ENCODE peak calls at places on chromosomes 7 and 10, in seven cellular contexts. One of them, this sample, is unnamed.

GRCh38 chr10:79608505-79609375 is 2.0 kb upstream of the SFTPA1 start:
- DNase-seq in left ventricle myocardium superior: peak; percentile 54
- DNase-seq in DMS79: no peak
- DNase-seq in kidney tubule cell: peak; percentile 14
- DNase-seq in activated CD8-positive, alpha-beta memory T cell treated with anti-CD3 and anti-CD28 coated beads, Interleukin-2, amount 10 ng/mL, durations not matched to agents 7 days and 5 days: peak; percentile 75
- DNase-seq in spleen: no peak
- DNase-seq in brain microvascular endothelial cell: no peak
- DNase-seq in this sample: peak; percentile 3

GRCh38 chr7:96311967-96312366 is 9.9 kb downstream of the SLC25A13 start:
- DNase-seq in brain microvascular endothelial cell: no peak
- DNase-seq in left ventricle myocardium superior: peak; percentile 61
- DNase-seq in kidney tubule cell: no peak
- DNase-seq in DMS79: no peak
- DNase-seq in spleen: no peak
- DNase-seq in activated CD8-positive, alpha-beta memory T cell treated with anti-CD3 and anti-CD28 coated beads, Interleukin-2, amount 10 ng/mL, durations not matched to agents 7 days and 5 days: no peak
- DNase-seq in this sample: peak; percentile 49

GRCh38 chr7:105830405-105831218 is 45.8 kb downstream of the ATXN7L1 start:
- DNase-seq in activated CD8-positive, alpha-beta memory T cell treated with anti-CD3 and anti-CD28 coated beads, Interleukin-2, amount 10 ng/mL, durations not matched to agents 7 days and 5 days: no peak
- DNase-seq in brain microvascular endothelial cell: peak; percentile 95
- DNase-seq in kidney tubule cell: peak; percentile 93
- DNase-seq in DMS79: no peak
- DNase-seq in spleen: no peak
- DNase-seq in left ventricle myocardium superior: no peak
- DNase-seq in this sample: peak; percentile 98

GRCh38 chr7:45924283-45924682 is 3.2 kb upstream of the IGFBP3 start:
- DNase-seq in kidney tubule cell: peak; percentile 96
- DNase-seq in activated CD8-positive, alpha-beta memory T cell treated with anti-CD3 and anti-CD28 coated beads, Interleukin-2, amount 10 ng/mL, durations not matched to agents 7 days and 5 days: no peak
- DNase-seq in spleen: no peak
- DNase-seq in left ventricle myocardium superior: no peak
- DNase-seq in DMS79: no peak
- DNase-seq in brain microvascular endothelial cell: peak; percentile 84
- DNase-seq in this sample: peak; percentile 61

GRCh38 chr7:94855589-94855988 is 51.8 kb upstream of the PPP1R9A start:
- DNase-seq in DMS79: no peak
- DNase-seq in kidney tubule cell: no peak
- DNase-seq in brain microvascular endothelial cell: no peak
- DNase-seq in activated CD8-positive, alpha-beta memory T cell treated with anti-CD3 and anti-CD28 coated beads, Interleukin-2, amount 10 ng/mL, durations not matched to agents 7 days and 5 days: no peak
- DNase-seq in spleen: no peak
- DNase-seq in left ventricle myocardium superior: no peak
- DNase-seq in this sample: no peak

GRCh38 chr7:37694208-37695080 is 10.9 kb downstream of the GPR141 start:
- DNase-seq in DMS79: no peak
- DNase-seq in spleen: peak; percentile 81
- DNase-seq in kidney tubule cell: no peak
- DNase-seq in left ventricle myocardium superior: peak; percentile 35
- DNase-seq in activated CD8-positive, alpha-beta memory T cell treated with anti-CD3 and anti-CD28 coated beads, Interleukin-2, amount 10 ng/mL, durations not matched to agents 7 days and 5 days: no peak
- DNase-seq in brain microvascular endothelial cell: no peak
- DNase-seq in this sample: no peak

GRCh38 chr7:42678315-42678714 is 233.6 kb downstream of the C7orf25 start:
- DNase-seq in kidney tubule cell: no peak
- DNase-seq in spleen: no peak
- DNase-seq in DMS79: no peak
- DNase-seq in activated CD8-positive, alpha-beta memory T cell treated with anti-CD3 and anti-CD28 coated beads, Interleukin-2, amount 10 ng/mL, durations not matched to agents 7 days and 5 days: no peak
- DNase-seq in brain microvascular endothelial cell: peak; percentile 24
- DNase-seq in left ventricle myocardium superior: no peak
- DNase-seq in this sample: peak; percentile 64

GRCh38 chr10:16799621-16800020 is 17.6 kb downstream of the RSU1 start:
- DNase-seq in spleen: no peak
- DNase-seq in left ventricle myocardium superior: no peak
- DNase-seq in activated CD8-positive, alpha-beta memory T cell treated with anti-CD3 and anti-CD28 coated beads, Interleukin-2, amount 10 ng/mL, durations not matched to agents 7 days and 5 days: no peak
- DNase-seq in DMS79: no peak
- DNase-seq in brain microvascular endothelial cell: no peak
- DNase-seq in kidney tubule cell: peak; percentile 13
- DNase-seq in this sample: no peak

GRCh38 chr10:46040004-46040403 is 6.1 kb downstream of the MSMB start:
- DNase-seq in activated CD8-positive, alpha-beta memory T cell treated with anti-CD3 and anti-CD28 coated beads, Interleukin-2, amount 10 ng/mL, durations not matched to agents 7 days and 5 days: no peak
- DNase-seq in left ventricle myocardium superior: no peak
- DNase-seq in DMS79: no peak
- DNase-seq in kidney tubule cell: no peak
- DNase-seq in spleen: no peak
- DNase-seq in brain microvascular endothelial cell: no peak
- DNase-seq in this sample: no peak

GRCh38 chr7:101549734-101550133 is 79.4 kb downstream of the MYL10 start:
- DNase-seq in brain microvascular endothelial cell: no peak
- DNase-seq in spleen: peak; percentile 31
- DNase-seq in left ventricle myocardium superior: no peak
- DNase-seq in DMS79: no peak
- DNase-seq in kidney tubule cell: no peak
- DNase-seq in activated CD8-positive, alpha-beta memory T cell treated with anti-CD3 and anti-CD28 coated beads, Interleukin-2, amount 10 ng/mL, durations not matched to agents 7 days and 5 days: no peak
- DNase-seq in this sample: no peak

GRCh38 chr10:100340948-100341847 is 5.8 kb upstream of the SCD start:
- DNase-seq in DMS79: no peak
- DNase-seq in kidney tubule cell: no peak
- DNase-seq in activated CD8-positive, alpha-beta memory T cell treated with anti-CD3 and anti-CD28 coated beads, Interleukin-2, amount 10 ng/mL, durations not matched to agents 7 days and 5 days: no peak
- DNase-seq in left ventricle myocardium superior: peak; percentile 43
- DNase-seq in brain microvascular endothelial cell: no peak
- DNase-seq in spleen: peak; percentile 77
- DNase-seq in this sample: peak; percentile 63

This sample was measured in fibroblast of lung.